ENCODE peak calls at places on chromosomes 13 and 19, in five cellular contexts. F is K562; V is CD8-positive, alpha-beta T cell; G is aorta; E is SJSA1. A is an unnamed sample. For H3K4me1, the result is how much of the 10 kb centered on the place peaks cover.

GRCh38 chr13:67106502-67107057 is 123.6 kb downstream of the PCDH9 start:
- DNase-seq in F (no peak), V (no peak), G (no peak), E (no peak), A (no peak)

GRCh38 chr13:109818136-109818535 is 31.8 kb upstream of the IRS2 start:
- DNase-seq in F (no peak), V (no peak), G (no peak), E (no peak), A (no peak)

GRCh38 chr19:2462635-2463421 is 6.1 kb upstream of the LMNB2 start:
- DNase-seq in F (no peak), V (no peak), G (peak), E (peak), A (peak)

GRCh38 chr13:81987159-81987558 is 1646.2 kb upstream of the SPRY2 start:
- DNase-seq in F (no peak), V (no peak), G (no peak), E (no peak), A (no peak)

GRCh38 chr13:34675626-34676025 is 266.4 kb upstream of the NBEA start:
- DNase-seq in F (no peak), V (no peak), G (no peak), E (no peak), A (peak)

GRCh38 chr19:12664406-12665280 is 1.9 kb downstream of the MAN2B1 start:
- DNase-seq in F (peak), V (no peak), G (no peak), E (no peak), A (peak)

GRCh38 chr13:70014337-70014736 is 93.3 kb upstream of the ATXN8OS start:
- DNase-seq in F (no peak), V (no peak), G (no peak), E (no peak), A (no peak)

GRCh38 chr13:39803156-39803555 is 147.7 kb downstream of the COG6 start:
- DNase-seq in F (no peak), V (no peak), G (no peak), E (no peak), A (no peak)

GRCh38 chr13:80379245-80379644 is 38.3 kb upstream of the SPRY2 start:
- DNase-seq in F (no peak), V (no peak), G (no peak), E (peak), A (peak)

GRCh38 chr13:110030394-110030928 is 244.1 kb upstream of the IRS2 start:
- DNase-seq in F (no peak), V (no peak), G (no peak), E (no peak), A (no peak)

GRCh38 chr19:23957660-23958281 is 43.1 kb downstream of the ZNF726 start:
- DNase-seq in F (no peak), V (no peak), G (no peak), E (peak), A (no peak)

GRCh38 chr19:36207605-36208252 is 6.7 kb downstream of the ZNF565 start:
- DNase-seq in F (no peak), V (no peak), G (no peak), E (no peak), A (no peak)
- H3K27ac ChIP-seq in F (no peak), V (no peak), G (no peak), E (no peak), A (no peak)

GRCh38 chr13:43985437-43986051 is 105.8 kb downstream of the LACC1 start:
- DNase-seq in F (no peak), V (no peak), G (no peak), E (no peak), A (no peak)
- H3K4me1 ChIP-seq in F (under half), V (under half), G (under half), E (under half), A (under half)

GRCh38 chr19:47427241-47428176 is 8.2 kb upstream of the MEIS3 start:
- DNase-seq in F (peak), V (peak), G (no peak), E (peak), A (peak)
- H3K27ac ChIP-seq in F (peak), V (no peak), G (no peak), E (no peak), A (no peak)

GRCh38 chr19:3607398-3608078 is 863 bp upstream of the TBXA2R start:
- DNase-seq in F (peak), V (no peak), G (peak), E (no peak), A (peak)
- H3K4me1 ChIP-seq in F (under half), V (under half), G (under half), E (under half), A (under half)

A was measured in SJCRH30.